ENCODE peak calls at places on chromosomes 13 and 19, in ten cellular contexts. One of them, this sample, is unnamed.

GRCh38 chr19:29672933-29673336 is 7.7 kb downstream of the PLEKHF1 start:
- DNase-seq in ACHN: no peak
- DNase-seq in right lobe of liver: no peak
- DNase-seq in endodermal cell: no peak
- DNase-seq in fibroblast of gingiva: no peak
- DNase-seq in Right ventricle myocardium superior: no peak
- DNase-seq in lung microvascular endothelial cell: no peak
- DNase-seq in chondrocyte: no peak
- DNase-seq in kidney: peak
- DNase-seq in RWPE1: no peak
- DNase-seq in this sample: no peak

GRCh38 chr19:18152444-18152816 is 533 bp upstream of the PIK3R2 start:
- DNase-seq in ACHN: peak
- DNase-seq in right lobe of liver: peak
- DNase-seq in endodermal cell: peak
- DNase-seq in fibroblast of gingiva: peak
- DNase-seq in Right ventricle myocardium superior: peak
- DNase-seq in lung microvascular endothelial cell: peak
- DNase-seq in chondrocyte: no peak
- DNase-seq in kidney: peak
- DNase-seq in RWPE1: peak
- DNase-seq in this sample: peak

GRCh38 chr13:24050292-24050711 is 110.2 kb upstream of the SPATA13 start:
- DNase-seq in ACHN: no peak
- DNase-seq in right lobe of liver: no peak
- DNase-seq in endodermal cell: no peak
- DNase-seq in fibroblast of gingiva: peak
- DNase-seq in Right ventricle myocardium superior: peak
- DNase-seq in lung microvascular endothelial cell: no peak
- DNase-seq in chondrocyte: no peak
- DNase-seq in kidney: peak
- DNase-seq in RWPE1: peak
- DNase-seq in this sample: no peak

GRCh38 chr19:5530701-5531100 is 37.1 kb downstream of the TINCR start:
- DNase-seq in ACHN: no peak
- DNase-seq in right lobe of liver: no peak
- DNase-seq in endodermal cell: no peak
- DNase-seq in fibroblast of gingiva: no peak
- DNase-seq in Right ventricle myocardium superior: no peak
- DNase-seq in lung microvascular endothelial cell: no peak
- DNase-seq in chondrocyte: no peak
- DNase-seq in kidney: no peak
- DNase-seq in RWPE1: no peak
- DNase-seq in this sample: no peak

GRCh38 chr19:33826521-33826920 is 29.9 kb downstream of the KCTD15 start:
- DNase-seq in ACHN: no peak
- DNase-seq in right lobe of liver: no peak
- DNase-seq in endodermal cell: peak
- DNase-seq in fibroblast of gingiva: no peak
- DNase-seq in Right ventricle myocardium superior: no peak
- DNase-seq in lung microvascular endothelial cell: no peak
- DNase-seq in chondrocyte: peak
- DNase-seq in kidney: no peak
- DNase-seq in RWPE1: no peak
- DNase-seq in this sample: no peak

GRCh38 chr13:74794147-74794546 is 659.9 kb upstream of the KLF12 start:
- DNase-seq in ACHN: no peak
- DNase-seq in right lobe of liver: no peak
- DNase-seq in endodermal cell: peak
- DNase-seq in fibroblast of gingiva: no peak
- DNase-seq in Right ventricle myocardium superior: no peak
- DNase-seq in lung microvascular endothelial cell: no peak
- DNase-seq in chondrocyte: no peak
- DNase-seq in kidney: no peak
- DNase-seq in RWPE1: no peak
- DNase-seq in this sample: no peak

GRCh38 chr13:114339779-114340534 is 25.7 kb downstream of the CHAMP1 start:
- DNase-seq in ACHN: peak
- DNase-seq in right lobe of liver: peak
- DNase-seq in endodermal cell: no peak
- DNase-seq in fibroblast of gingiva: peak
- DNase-seq in Right ventricle myocardium superior: peak
- DNase-seq in lung microvascular endothelial cell: peak
- DNase-seq in chondrocyte: no peak
- DNase-seq in kidney: no peak
- DNase-seq in RWPE1: peak
- DNase-seq in this sample: no peak

GRCh38 chr19:42655748-42656147 is 61.0 kb upstream of the CEACAM8 start:
- DNase-seq in ACHN: no peak
- DNase-seq in right lobe of liver: no peak
- DNase-seq in endodermal cell: no peak
- DNase-seq in fibroblast of gingiva: no peak
- DNase-seq in Right ventricle myocardium superior: no peak
- DNase-seq in lung microvascular endothelial cell: no peak
- DNase-seq in chondrocyte: no peak
- DNase-seq in kidney: no peak
- DNase-seq in RWPE1: no peak
- DNase-seq in this sample: no peak

GRCh38 chr13:52345631-52346251 is 60.2 kb downstream of the THSD1 start:
- DNase-seq in ACHN: no peak
- DNase-seq in right lobe of liver: no peak
- DNase-seq in endodermal cell: no peak
- DNase-seq in fibroblast of gingiva: no peak
- DNase-seq in Right ventricle myocardium superior: no peak
- DNase-seq in lung microvascular endothelial cell: no peak
- DNase-seq in chondrocyte: no peak
- DNase-seq in kidney: no peak
- DNase-seq in RWPE1: no peak
- DNase-seq in this sample: no peak

GRCh38 chr13:59425211-59425721 is 738.5 kb downstream of the DIAPH3 start:
- DNase-seq in ACHN: no peak
- DNase-seq in right lobe of liver: no peak
- DNase-seq in endodermal cell: no peak
- DNase-seq in fibroblast of gingiva: peak
- DNase-seq in Right ventricle myocardium superior: no peak
- DNase-seq in lung microvascular endothelial cell: no peak
- DNase-seq in chondrocyte: no peak
- DNase-seq in kidney: no peak
- DNase-seq in RWPE1: no peak
- DNase-seq in this sample: no peak

This sample was measured in pulmonary artery endothelial cell.